ENCODE peak calls at places on chromosomes 5 and 9, in ten cellular contexts. H is suprapubic skin, Q is H1, Y is neural progenitor cell, Z is tibial nerve, S is K562, K is fibroblast of lung, N is heart right ventricle, V is upper lobe of right lung, B is GM12878. I is an unnamed sample.

GRCh38 chr9:116875576-116875975 is 188.5 kb downstream of the TRIM32 start:
- DNase-seq in Y (no peak), K (no peak), V (no peak), S (no peak), Z (no peak), Q (no peak), B (no peak), H (no peak), N (no peak), I (no peak)

GRCh38 chr5:175687231-175687701 is 29.4 kb downstream of the HRH2 start:
- DNase-seq in S (no peak), Z (no peak), Y (no peak), B (no peak), V (peak), H (no peak), K (no peak), Q (no peak), N (peak), I (no peak)

GRCh38 chr9:123749580-123750202 is 180.2 kb downstream of the DENND1A start:
- DNase-seq in V (no peak), H (no peak), S (peak), Y (no peak), Z (no peak), B (peak), N (no peak), K (no peak), Q (no peak), I (no peak)

GRCh38 chr5:1762878-1763547 is 36.6 kb downstream of the MRPL36 start:
- DNase-seq in B (no peak), Q (no peak), V (peak), N (no peak), K (peak), Y (no peak), Z (peak), S (no peak), H (peak), I (no peak)

GRCh38 chr5:160492565-160492964 is 70.9 kb downstream of the PTTG1 start:
- DNase-seq in N (no peak), S (no peak), V (no peak), H (no peak), Q (no peak), B (no peak), K (no peak), Z (no peak), Y (no peak), I (no peak)

GRCh38 chr9:131282688-131283422 is 6.5 kb upstream of the FAM78A start:
- DNase-seq in Z (no peak), H (no peak), K (peak), Q (no peak), V (no peak), S (peak), Y (peak), N (peak), B (no peak), I (peak)

GRCh38 chr5:92390657-92391056 is 1007.5 kb upstream of the ARRDC3 start:
- DNase-seq in Q (no peak), V (no peak), Y (no peak), K (no peak), S (no peak), B (no peak), Z (no peak), N (no peak), H (no peak), I (no peak)

GRCh38 chr9:106334081-106334480 is 528.9 kb upstream of the ZNF462 start:
- DNase-seq in Q (no peak), S (no peak), N (no peak), B (no peak), V (no peak), H (no peak), Z (no peak), Y (no peak), K (no peak), I (no peak)

GRCh38 chr5:34411470-34412346 is 244.4 kb upstream of the RAI14 start:
- DNase-seq in Y (peak), Z (peak), Q (peak), N (no peak), V (no peak), B (no peak), H (no peak), K (peak), S (no peak), I (no peak)

GRCh38 chr5:10987291-10987806 is 226.3 kb upstream of the DAP start:
- DNase-seq in S (no peak), V (no peak), Z (no peak), H (peak), B (no peak), N (no peak), Y (no peak), K (no peak), Q (no peak), I (no peak)

GRCh38 chr5:125185740-125186139 is 439.3 kb upstream of the ZNF608 start:
- DNase-seq in H (no peak), S (no peak), B (no peak), V (no peak), N (no peak), Z (no peak), K (no peak), Q (no peak), Y (no peak), I (no peak)

GRCh38 chr9:40884072-40884901 is 244.2 kb downstream of the FOXD4L6 start:
- DNase-seq in B (no peak), Z (no peak), Q (no peak), N (peak), S (no peak), H (peak), V (peak), Y (no peak), K (no peak), I (no peak)

GRCh38 chr9:6356441-6356840 is 28.3 kb downstream of the TPD52L3 start:
- DNase-seq in V (no peak), S (no peak), B (no peak), H (no peak), Q (no peak), Z (no peak), N (no peak), K (no peak), Y (no peak), I (peak)

GRCh38 chr5:110844251-110844650 is 105.4 kb downstream of the SLC25A46 start:
- DNase-seq in K (peak), B (no peak), Y (no peak), Q (no peak), Z (no peak), S (no peak), V (no peak), H (no peak), N (no peak), I (no peak)

GRCh38 chr9:2872307-2872940 is 28.5 kb upstream of the PUM3 start:
- DNase-seq in Z (no peak), Y (peak), V (no peak), Q (no peak), H (no peak), K (peak), B (no peak), S (no peak), N (no peak), I (peak)

GRCh38 chr5:10678236-10678635 is 82.8 kb downstream of the DAP start:
- DNase-seq in Z (no peak), B (no peak), N (no peak), Y (no peak), Q (no peak), H (peak), S (no peak), V (no peak), K (no peak), I (no peak)

GRCh38 chr9:72454871-72455471 is 66.4 kb upstream of the TMC1 start:
- DNase-seq in Q (peak), B (no peak), K (no peak), N (no peak), Z (no peak), V (no peak), Y (peak), S (no peak), H (no peak), I (no peak)

GRCh38 chr9:6922124-6922676 is 164.4 kb downstream of the KDM4C start:
- DNase-seq in K (no peak), H (no peak), S (no peak), V (no peak), B (no peak), N (no peak), Y (no peak), Q (no peak), Z (no peak), I (no peak)

GRCh38 chr5:82603280-82603987 is 325.3 kb upstream of the RPS23 start:
- DNase-seq in Z (no peak), V (no peak), Q (no peak), S (peak), B (no peak), H (no peak), K (no peak), Y (no peak), N (no peak), I (no peak)

GRCh38 chr5:163619951-163620350 is 114.5 kb downstream of the MAT2B start:
- DNase-seq in V (no peak), N (no peak), Q (no peak), Y (peak), H (no peak), Z (no peak), K (no peak), B (no peak), S (no peak), I (no peak)

GRCh38 chr9:96061293-96061987 is 185.9 kb downstream of the ERCC6L2 start:
- DNase-seq in S (peak), N (no peak), Q (no peak), Y (peak), Z (no peak), K (peak), H (no peak), V (no peak), B (no peak), I (peak)

GRCh38 chr9:69444021-69444420 is 119.0 kb downstream of the ENTREP1 start:
- DNase-seq in N (no peak), Y (no peak), V (peak), B (no peak), H (no peak), S (no peak), Q (no peak), Z (no peak), K (peak), I (peak)

GRCh38 chr5:9829621-9830020 is 199.5 kb upstream of the TAS2R1 start:
- DNase-seq in H (no peak), S (no peak), B (no peak), N (no peak), V (no peak), Y (no peak), Z (no peak), Q (no peak), K (no peak), I (no peak)

GRCh38 chr5:137617806-137618205 is 118.1 kb downstream of the KLHL3 start:
- DNase-seq in B (no peak), S (no peak), Z (no peak), Y (no peak), Q (no peak), K (peak), N (no peak), V (no peak), H (no peak), I (peak)

GRCh38 chr9:98259791-98260190 is 4.3 kb upstream of the TBC1D2 start:
- DNase-seq in N (no peak), H (no peak), S (no peak), Y (no peak), K (no peak), Z (no peak), Q (no peak), B (no peak), V (no peak), I (no peak)
- TF ChIP-seq CTCF in N (no peak), H (no peak), S (no peak), Y (no peak), K (no peak), Z (no peak), Q (no peak), B (no peak), V (no peak), I (no peak)

GRCh38 chr9:125235805-125236534 is 5.2 kb downstream of the HSPA5 start:
- DNase-seq in S (no peak), N (no peak), Z (no peak), V (no peak), Q (no peak), B (no peak), Y (no peak), H (no peak), K (no peak), I (no peak)

GRCh38 chr9:125238915-125239446 is 2.2 kb downstream of the HSPA5 start:
- DNase-seq in Q (no peak), N (no peak), B (no peak), K (no peak), H (no peak), Y (no peak), V (no peak), Z (no peak), S (peak), I (no peak)

GRCh38 chr9:125240649-125240999 is 519 bp downstream of the HSPA5 start:
- DNase-seq in H (no peak), N (no peak), V (no peak), B (no peak), K (peak), Y (peak), Z (peak), S (peak), Q (no peak), I (peak)

GRCh38 chr9:125239631-125240597 is 1.2 kb downstream of the HSPA5 start:
- DNase-seq in B (no peak), Y (no peak), H (no peak), V (no peak), Z (no peak), N (no peak), K (no peak), Q (no peak), S (no peak), I (no peak)

GRCh38 chr9:125238127-125238914 is 2.8 kb downstream of the HSPA5 start:
- DNase-seq in S (no peak), Z (no peak), Q (no peak), K (no peak), B (no peak), V (no peak), H (no peak), N (no peak), Y (no peak), I (peak)
- H3K4me3 ChIP-seq in S (peak), Z (no peak), Q (no peak), K (peak), B (peak), V (peak), H (peak), N (peak), Y (peak), I (peak)

GRCh38 chr5:134184155-134185135 is 7.7 kb upstream of the SKP1 start:
- DNase-seq in Q (peak), N (peak), K (peak), S (peak), Z (peak), H (no peak), V (peak), B (peak), Y (peak), I (peak)
- TF ChIP-seq CTCF in Q (peak), N (peak), K (peak), S (peak), Z (peak), H (peak), V (peak), B (peak), Y (peak), I (peak)

GRCh38 chr9:109317979-109318671 is 2.7 kb downstream of the EPB41L4B start:
- DNase-seq in B (no peak), S (no peak), Y (peak), V (no peak), H (no peak), Z (no peak), N (no peak), K (no peak), Q (peak), I (no peak)
- H3K4me3 ChIP-seq in B (no peak), S (no peak), Y (peak), V (no peak), H (peak), Z (no peak), N (no peak), K (no peak), Q (peak), I (no peak)

DNA sequence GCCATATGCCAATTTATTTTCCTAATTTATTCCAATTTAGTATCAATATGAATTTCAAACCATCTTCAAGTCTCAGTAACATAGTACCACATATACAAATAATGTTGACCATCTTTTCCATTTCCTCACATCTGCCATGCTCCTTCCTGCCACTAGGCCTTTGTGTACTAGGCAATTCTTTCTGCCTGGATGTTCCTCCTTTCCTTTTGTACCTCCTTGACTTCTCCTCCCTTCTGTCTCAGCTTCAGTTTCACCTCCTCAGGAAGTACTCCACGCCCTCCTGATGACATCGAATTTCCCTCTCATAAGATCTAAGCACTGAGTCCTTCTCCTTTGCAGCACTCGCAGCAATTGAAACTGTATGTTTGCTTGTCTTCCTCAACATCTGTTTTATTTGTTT is 53.9 kb downstream of the MEF2C start:
- DNase-seq in K (no peak), S (peak), Z (no peak), Q (no peak), H (no peak), B (no peak), Y (no peak), V (no peak), N (no peak), I (peak)
- TF ChIP-seq CTCF in K (peak), S (peak), Z (peak), Q (peak), H (no peak), B (peak), Y (peak), V (peak), N (no peak), I (peak)

GRCh38 chr9:109986423-109987055 is 206.5 kb downstream of the PALM2AKAP2 start:
- DNase-seq in Q (no peak), Z (no peak), H (no peak), Y (no peak), K (peak), B (no peak), V (no peak), N (no peak), S (no peak), I (peak)
- H3K4me3 ChIP-seq in Q (no peak), Z (no peak), H (no peak), Y (no peak), K (no peak), B (no peak), V (no peak), N (no peak), S (no peak), I (no peak)

GRCh38 chr5:142405023-142405422 is 80.2 kb upstream of the SPRY4 start:
- DNase-seq in B (no peak), V (no peak), Q (no peak), N (no peak), K (no peak), Y (no peak), Z (no peak), S (no peak), H (no peak), I (no peak)

GRCh38 chr5:142403583-142403982 is 78.8 kb upstream of the SPRY4 start:
- DNase-seq in B (no peak), Z (no peak), Q (no peak), S (no peak), N (no peak), H (peak), K (no peak), Y (no peak), V (no peak), I (no peak)

GRCh38 chr5:142408536-142409252 is 83.9 kb upstream of the SPRY4 start:
- DNase-seq in K (no peak), S (no peak), Y (no peak), N (no peak), B (no peak), Z (no peak), V (no peak), H (peak), Q (no peak), I (no peak)

GRCh38 chr5:142404046-142404477 is 79.2 kb upstream of the SPRY4 start:
- DNase-seq in B (no peak), Y (no peak), Q (no peak), S (no peak), H (peak), N (no peak), K (no peak), Z (no peak), V (no peak), I (peak)

GRCh38 chr5:142405814-142406395 is 81.1 kb upstream of the SPRY4 start:
- DNase-seq in K (no peak), N (no peak), Z (no peak), Y (no peak), V (no peak), B (no peak), H (peak), Q (no peak), S (no peak), I (no peak)
- TF ChIP-seq CTCF in K (no peak), N (no peak), Z (no peak), Y (no peak), V (no peak), B (no peak), H (no peak), Q (no peak), S (no peak), I (no peak)

I was measured in cardiac fibroblast.